ENCODE peak calls at places on chromosomes 13 and 19, in eight cellular contexts. G, C, L, I, K, N, V and U are unnamed samples.

GRCh38 chr13:112928958-112929777 is 39.8 kb upstream of the MCF2L start:
- DNase-seq in K (no peak), I (no peak), V (peak), N (no peak), G (peak), C (peak), L (no peak), U (peak)

GRCh38 chr19:1262687-1263123 is 6.4 kb upstream of the CIRBP start:
- DNase-seq in N (no peak), I (no peak), L (no peak), C (no peak), K (no peak), G (peak), V (no peak), U (no peak)

GRCh38 chr19:10751109-10751972 is 33.5 kb downstream of the DNM2 start:
- DNase-seq in G (peak), C (peak), I (no peak), L (no peak), K (no peak), N (peak), V (peak), U (peak)

GRCh38 chr19:51742736-51743288 is 8.9 kb downstream of the FPR1 start:
- DNase-seq in L (no peak), C (no peak), G (peak), I (no peak), N (no peak), K (no peak), V (no peak), U (no peak)

GRCh38 chr19:48671456-48671995 is 1.3 kb downstream of the NTN5 start:
- DNase-seq in N (no peak), C (no peak), I (no peak), K (no peak), L (no peak), V (no peak), G (no peak), U (no peak)

GRCh38 chr19:10782795-10783194 is 53.2 kb downstream of the TMED1 start:
- DNase-seq in C (peak), N (no peak), I (no peak), G (no peak), V (no peak), L (no peak), K (no peak), U (no peak)

GRCh38 chr13:91567485-91568207 is 169.2 kb downstream of the GPC5 start:
- DNase-seq in N (no peak), V (no peak), C (no peak), I (no peak), L (no peak), K (no peak), G (peak), U (no peak)

GRCh38 chr13:31927219-31927653 is 104.3 kb upstream of the FRY start:
- DNase-seq in C (peak), G (no peak), L (no peak), N (no peak), K (no peak), I (no peak), V (peak), U (no peak)

GRCh38 chr19:44987148-44987675 is 14.1 kb upstream of the RELB start:
- DNase-seq in L (no peak), C (no peak), K (no peak), G (no peak), I (no peak), N (no peak), V (no peak), U (no peak)

GRCh38 chr19:12834418-12834943 is at the start of gene RTBDN:
- DNase-seq in V (no peak), I (no peak), L (no peak), N (no peak), K (peak), G (no peak), C (no peak), U (no peak)

GRCh38 chr13:110944121-110944967 is 29.5 kb upstream of the ANKRD10 start:
- DNase-seq in N (no peak), G (peak), K (peak), I (no peak), L (no peak), C (peak), V (no peak), U (peak)

GRCh38 chr13:95704510-95704909 is 27.6 kb downstream of the DNAJC3 start:
- DNase-seq in K (no peak), L (no peak), C (peak), V (no peak), N (no peak), I (no peak), G (no peak), U (no peak)

GRCh38 chr19:4566402-4567051 is 7.0 kb upstream of the SEMA6B start:
- DNase-seq in K (no peak), G (no peak), I (no peak), N (no peak), C (no peak), L (no peak), V (no peak), U (no peak)

GRCh38 chr13:35727881-35728280 is 251.4 kb upstream of the MAB21L1 start:
- DNase-seq in V (no peak), C (no peak), N (no peak), I (no peak), L (no peak), K (no peak), G (no peak), U (no peak)

GRCh38 chr13:29713841-29714240 is 118.4 kb upstream of the SLC7A1 start:
- DNase-seq in N (no peak), V (no peak), I (no peak), L (no peak), C (no peak), K (no peak), G (peak), U (peak)

GRCh38 chr13:73018336-73018735 is 40.5 kb upstream of the KLF5 start:
- DNase-seq in L (no peak), V (no peak), I (no peak), G (no peak), C (no peak), N (no peak), K (no peak), U (no peak)

GRCh38 chr13:58855283-58855682 is 1223.7 kb downstream of the PCDH17 start:
- DNase-seq in C (no peak), N (no peak), V (no peak), I (no peak), G (no peak), K (no peak), L (no peak), U (peak)

GRCh38 chr19:46661735-46662592 is 982 bp upstream of the DACT3 start:
- DNase-seq in L (peak), G (peak), N (peak), K (peak), V (peak), C (peak), I (peak), U (peak)

GRCh38 chr13:47092202-47092601 is 195.3 kb upstream of the HTR2A start:
- DNase-seq in V (no peak), I (no peak), G (no peak), K (no peak), L (no peak), C (no peak), N (no peak), U (no peak)

GRCh38 chr19:55456347-55456746 is 5.1 kb downstream of the ISOC2 start:
- DNase-seq in C (no peak), V (no peak), G (no peak), K (no peak), I (no peak), N (no peak), L (no peak), U (no peak)

GRCh38 chr19:5333581-5334365 is 6.8 kb downstream of the PTPRS start:
- DNase-seq in V (no peak), N (no peak), G (no peak), L (no peak), C (no peak), K (no peak), I (no peak), U (no peak)

GRCh38 chr19:38666662-38667448 is 19.4 kb downstream of the ACTN4 start:
- DNase-seq in G (peak), L (no peak), C (peak), V (peak), I (no peak), K (no peak), N (no peak), U (peak)

GRCh38 chr13:33743438-33744368 is 74.2 kb upstream of the RFC3 start:
- DNase-seq in L (no peak), V (no peak), C (peak), I (no peak), K (no peak), N (no peak), G (no peak), U (peak)

GRCh38 chr19:8512991-8513686 is 828 bp downstream of the ZNF414 start:
- DNase-seq in I (no peak), K (no peak), N (no peak), C (no peak), V (peak), L (no peak), G (no peak), U (no peak)

GRCh38 chr13:104949840-104950805 is 1585.3 kb downstream of the EFNB2 start:
- DNase-seq in K (no peak), L (no peak), I (no peak), V (no peak), C (no peak), N (no peak), G (peak), U (no peak)

GRCh38 chr19:5452594-5453565 is 2.3 kb upstream of the ZNRF4 start:
- DNase-seq in I (no peak), N (no peak), K (no peak), L (no peak), C (no peak), G (no peak), V (no peak), U (peak)

GRCh38 chr19:51514866-51515481 is 13.4 kb upstream of the SIGLEC12 start:
- DNase-seq in V (no peak), G (peak), C (peak), N (no peak), I (peak), L (no peak), K (no peak), U (peak)

GRCh38 chr13:21537105-21537504 is 66.9 kb downstream of the MICU2 start:
- DNase-seq in C (no peak), G (peak), N (no peak), L (no peak), V (no peak), K (no peak), I (no peak), U (peak)

GRCh38 chr19:48094843-48095203 is 15.8 kb downstream of the PLA2G4C start:
- DNase-seq in C (no peak), K (no peak), L (no peak), V (no peak), N (no peak), G (no peak), I (no peak), U (no peak)

GRCh38 chr13:100140441-100140840 is 51.5 kb downstream of the PCCA start:
- DNase-seq in G (no peak), I (no peak), C (no peak), L (no peak), V (no peak), N (no peak), K (no peak), U (no peak)

GRCh38 chr13:45243072-45243471 is 42.2 kb upstream of the KCTD4 start:
- DNase-seq in N (no peak), L (no peak), K (peak), C (no peak), V (peak), G (no peak), I (no peak), U (no peak)

GRCh38 chr19:44796701-44797115 is 12.2 kb upstream of the BCAM start:
- DNase-seq in L (no peak), I (no peak), C (peak), K (no peak), G (peak), N (no peak), V (no peak), U (peak)

GRCh38 chr13:36438594-36439483 is 6.5 kb downstream of the CCNA1 start:
- DNase-seq in V (no peak), C (no peak), G (no peak), N (no peak), K (no peak), L (no peak), I (no peak), U (no peak)

GRCh38 chr19:17225051-17225450 is 975 bp upstream of the OCEL1 start:
- DNase-seq in G (no peak), V (no peak), N (no peak), C (no peak), L (no peak), I (no peak), K (no peak), U (no peak)

GRCh38 chr19:57099199-57099661 is 20.6 kb upstream of the USP29 start:
- DNase-seq in G (peak), V (peak), L (peak), N (peak), C (peak), I (peak), K (peak), U (peak)

GRCh38 chr19:56091066-56091490 is 30.0 kb downstream of the ZNF787 start:
- DNase-seq in I (no peak), C (no peak), K (no peak), L (no peak), N (no peak), V (no peak), G (peak), U (peak)

DNA sequence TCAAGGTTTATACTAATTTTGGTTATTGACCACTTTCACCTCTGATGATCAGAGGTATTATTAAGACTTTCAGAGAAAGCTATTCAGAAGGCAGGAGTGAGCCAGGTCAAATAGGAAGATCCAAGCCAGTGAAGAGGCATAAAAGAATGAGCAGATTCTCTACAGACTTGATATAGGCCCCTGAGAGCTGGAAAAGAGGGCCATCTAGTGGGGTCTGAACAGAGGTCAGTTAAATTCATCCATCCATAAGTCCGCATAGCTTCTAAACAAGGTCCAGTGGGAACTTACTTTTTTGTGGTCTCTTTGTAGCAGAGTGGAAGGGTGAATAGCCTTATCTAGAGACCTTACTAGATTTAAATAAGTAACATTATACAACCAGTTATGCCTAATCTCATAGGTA is 126.6 kb upstream of the UFM1 start:
- DNase-seq in G (peak), I (no peak), N (no peak), L (no peak), V (no peak), C (no peak), K (peak), U (peak)
- TF ChIP-seq CTCF in G (peak), I (peak), N (no peak), L (no peak), V (no peak), C (no peak), K (no peak), U (peak)

DNA sequence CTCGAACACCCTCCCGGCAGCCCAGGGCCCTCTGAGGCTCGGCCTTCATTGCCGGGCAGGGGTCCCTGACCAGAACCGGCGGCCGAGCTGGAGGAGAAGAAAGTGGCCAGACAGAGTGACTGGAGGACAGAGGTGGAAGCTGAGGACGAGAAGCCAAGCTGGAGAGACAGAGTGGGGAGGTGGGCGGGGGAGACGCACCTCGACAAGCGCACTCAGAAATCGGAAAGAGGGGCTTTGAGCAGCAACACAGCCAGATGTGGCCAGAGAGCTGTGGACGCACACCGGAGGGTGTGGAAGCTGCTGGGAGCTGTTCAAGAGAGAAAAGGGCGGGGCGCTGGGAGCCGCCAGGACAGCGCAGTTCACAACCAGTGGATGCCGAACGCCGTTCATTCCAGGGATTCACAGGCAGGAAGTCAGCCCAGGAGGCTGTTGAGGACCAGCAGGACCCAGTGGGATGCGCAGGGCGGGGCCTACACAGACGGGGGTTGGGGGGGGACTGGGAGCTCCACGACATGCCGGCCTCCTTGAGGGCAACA is 28.2 kb upstream of the C13orf46 start:
- DNase-seq in I (no peak), C (no peak), K (no peak), V (peak), L (no peak), N (no peak), G (no peak), U (no peak)
- TF ChIP-seq CTCF in I (no peak), C (no peak), K (no peak), V (no peak), L (no peak), N (no peak), G (no peak), U (no peak)

GRCh38 chr13:98397221-98397620 is 179.7 kb downstream of the STK24 start:
- DNase-seq in C (no peak), L (no peak), I (no peak), G (peak), K (no peak), N (no peak), V (no peak), U (peak)
- TF ChIP-seq CTCF in C (peak), L (no peak), I (no peak), G (peak), K (no peak), N (no peak), V (no peak), U (peak)

DNA sequence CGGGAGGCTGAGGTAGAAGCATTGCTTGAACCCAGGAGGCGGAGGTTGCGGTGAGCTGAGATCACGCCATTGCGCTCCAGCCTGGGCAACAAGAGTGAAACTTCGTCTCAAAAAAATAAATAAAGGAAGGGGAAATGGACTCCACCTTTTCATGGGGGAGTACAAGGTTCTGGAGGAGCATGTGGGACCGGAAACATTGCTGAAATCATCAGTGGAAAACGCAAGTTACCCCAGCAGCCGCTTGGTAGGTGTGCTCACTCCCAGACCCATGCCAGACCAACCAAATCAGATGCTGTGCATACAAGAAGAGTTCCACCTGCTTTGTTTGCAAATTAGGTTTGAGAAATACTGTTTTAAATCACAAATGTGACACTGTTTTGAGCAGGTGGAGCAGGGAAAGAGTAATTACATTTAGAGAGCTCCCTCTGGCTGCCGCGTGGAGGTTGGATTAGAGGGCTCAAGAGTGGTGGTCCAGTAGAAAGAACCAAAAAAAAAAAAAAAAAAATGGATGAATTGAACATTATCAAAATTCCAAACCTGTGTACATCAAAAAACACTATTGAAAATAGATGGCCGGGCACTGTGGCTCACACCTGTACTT is 4.9 kb downstream of the ERICH4 start:
- DNase-seq in N (no peak), K (no peak), G (no peak), L (no peak), C (no peak), I (no peak), V (no peak), U (no peak)
- TF ChIP-seq CTCF in N (no peak), K (no peak), G (peak), L (no peak), C (no peak), I (no peak), V (no peak), U (peak)

GRCh38 chr13:87674143-87674772 is 3.1 kb downstream of the SLITRK5 start:
- DNase-seq in V (no peak), N (no peak), L (peak), K (no peak), I (no peak), G (no peak), C (no peak), U (no peak)

GRCh38 chr13:87669379-87669978 is 1.7 kb upstream of the SLITRK5 start:
- DNase-seq in G (peak), C (no peak), I (no peak), L (no peak), V (no peak), N (no peak), K (no peak), U (peak)

GRCh38 chr13:87671031-87671823 is at the start of gene SLITRK5:
- DNase-seq in V (peak), L (peak), C (peak), N (peak), I (peak), K (peak), G (peak), U (peak)

GRCh38 chr13:87675851-87676250 is 4.7 kb downstream of the SLITRK5 start:
- DNase-seq in V (no peak), N (no peak), G (no peak), L (no peak), C (no peak), K (no peak), I (no peak), U (no peak)

DNA sequence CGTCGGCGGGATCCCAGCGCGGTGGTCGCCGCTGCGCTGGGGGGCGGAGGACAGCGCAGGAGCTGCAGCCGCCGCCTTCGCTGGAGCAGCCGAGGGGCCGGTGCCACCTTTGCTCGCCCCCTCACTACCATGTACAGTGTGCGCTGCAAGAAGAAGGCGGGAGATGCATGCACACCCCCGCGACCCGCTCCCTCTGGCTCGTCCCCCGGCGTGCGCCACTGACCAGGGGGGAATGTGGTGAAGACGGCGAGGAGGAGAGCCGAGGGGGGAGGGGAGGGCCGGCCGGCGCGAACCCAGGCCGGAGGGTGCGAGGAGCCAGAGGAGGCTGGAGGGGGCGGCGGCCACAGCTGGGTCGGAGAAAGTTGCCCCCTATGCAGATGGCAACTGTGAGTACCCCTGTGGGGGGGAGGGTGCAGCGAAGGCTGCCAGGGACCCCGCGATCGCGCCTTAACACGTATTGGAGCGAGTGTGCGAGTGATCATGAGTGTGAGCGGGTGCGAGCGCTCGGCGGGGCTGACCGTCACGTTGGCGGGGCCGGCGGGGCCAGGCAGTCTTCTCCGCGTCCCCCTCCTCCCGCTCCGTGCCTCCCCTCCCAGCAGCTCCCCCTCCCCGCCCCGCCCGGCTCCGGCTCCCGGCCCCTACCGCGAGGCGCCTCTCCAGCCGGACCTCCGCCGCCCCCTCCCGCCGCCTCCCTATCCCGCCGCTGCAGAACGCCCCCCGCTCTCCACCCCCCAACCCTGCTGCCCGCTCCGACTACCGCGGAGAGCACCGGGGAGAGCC is 843 bp downstream of the SLITRK5 start:
- DNase-seq in N (no peak), L (peak), I (peak), K (peak), V (no peak), G (no peak), C (no peak), U (no peak)
- TF ChIP-seq CTCF in N (no peak), L (no peak), I (no peak), K (no peak), V (no peak), G (no peak), C (no peak), U (no peak)

GRCh38 chr19:53642381-53643099 is 10.7 kb downstream of the DPRX start:
- DNase-seq in I (no peak), G (no peak), N (no peak), K (no peak), L (no peak), C (no peak), V (no peak), U (no peak)
- TF ChIP-seq CTCF in I (no peak), G (no peak), N (no peak), K (no peak), L (no peak), C (no peak), V (no peak), U (no peak)

GRCh38 chr13:85812282-85812681 is 13.1 kb upstream of the SLITRK6 start:
- DNase-seq in V (no peak), N (no peak), L (no peak), K (no peak), I (no peak), G (no peak), C (no peak), U (no peak)

GRCh38 chr13:85806553-85807175 is 7.4 kb upstream of the SLITRK6 start:
- DNase-seq in K (no peak), V (no peak), I (no peak), C (no peak), N (no peak), G (peak), L (no peak), U (peak)
- TF ChIP-seq CTCF in K (peak), V (peak), I (peak), C (peak), N (peak), G (peak), L (no peak), U (peak)